ENCODE peak calls at places on chromosomes 3 and 15, in ten cellular contexts. One of them, this sample, is unnamed.
A peak's percentile ranks its signal among the peaks of the same experiment; 100 is the strongest.

GRCh38 chr3:112119686-112120484 is 13.2 kb downstream of the GCSAM start:
- DNase-seq in transverse colon: no peak
- DNase-seq in neuronal stem cell: no peak
- DNase-seq in mesenchymal stem cell: no peak
- DNase-seq in left ventricle myocardium inferior: no peak
- DNase-seq in thoracic aorta: no peak
- DNase-seq in Karpas-422: peak; percentile 51
- DNase-seq in spleen: no peak
- DNase-seq in heart right ventricle: no peak
- DNase-seq in SJCRH30: no peak
- DNase-seq in this sample: no peak

GRCh38 chr15:80186066-80186465 is 33.3 kb downstream of the FAH start:
- DNase-seq in transverse colon: no peak
- DNase-seq in neuronal stem cell: no peak
- DNase-seq in mesenchymal stem cell: no peak
- DNase-seq in left ventricle myocardium inferior: no peak
- DNase-seq in thoracic aorta: no peak
- DNase-seq in Karpas-422: no peak
- DNase-seq in spleen: no peak
- DNase-seq in heart right ventricle: no peak
- DNase-seq in SJCRH30: no peak
- DNase-seq in this sample: no peak

GRCh38 chr3:95508124-95508523 is 1306.3 kb upstream of the EPHA6 start:
- DNase-seq in transverse colon: no peak
- DNase-seq in neuronal stem cell: no peak
- DNase-seq in mesenchymal stem cell: no peak
- DNase-seq in left ventricle myocardium inferior: no peak
- DNase-seq in thoracic aorta: no peak
- DNase-seq in Karpas-422: no peak
- DNase-seq in spleen: no peak
- DNase-seq in heart right ventricle: no peak
- DNase-seq in SJCRH30: no peak
- DNase-seq in this sample: no peak

GRCh38 chr3:47016934-47017435 is 37.5 kb downstream of the NBEAL2 start:
- DNase-seq in transverse colon: no peak
- DNase-seq in neuronal stem cell: no peak
- DNase-seq in mesenchymal stem cell: peak; percentile 80
- DNase-seq in left ventricle myocardium inferior: no peak
- DNase-seq in thoracic aorta: no peak
- DNase-seq in Karpas-422: peak; percentile 78
- DNase-seq in spleen: no peak
- DNase-seq in heart right ventricle: no peak
- DNase-seq in SJCRH30: no peak
- DNase-seq in this sample: no peak

GRCh38 chr3:114294940-114295480 is 1.2 kb downstream of the TIGIT start:
- DNase-seq in transverse colon: no peak
- DNase-seq in neuronal stem cell: no peak
- DNase-seq in mesenchymal stem cell: no peak
- DNase-seq in left ventricle myocardium inferior: no peak
- DNase-seq in thoracic aorta: no peak
- DNase-seq in Karpas-422: no peak
- DNase-seq in spleen: no peak
- DNase-seq in heart right ventricle: no peak
- DNase-seq in SJCRH30: no peak
- DNase-seq in this sample: no peak

GRCh38 chr15:94174399-94174802 is 57.0 kb upstream of the MCTP2 start:
- DNase-seq in transverse colon: no peak
- DNase-seq in neuronal stem cell: no peak
- DNase-seq in mesenchymal stem cell: peak; percentile 96
- DNase-seq in left ventricle myocardium inferior: no peak
- DNase-seq in thoracic aorta: no peak
- DNase-seq in Karpas-422: peak; percentile 67
- DNase-seq in spleen: no peak
- DNase-seq in heart right ventricle: no peak
- DNase-seq in SJCRH30: no peak
- DNase-seq in this sample: no peak

GRCh38 chr3:198032445-198032936 is 72.5 kb downstream of the LMLN start:
- DNase-seq in transverse colon: no peak
- DNase-seq in neuronal stem cell: no peak
- DNase-seq in mesenchymal stem cell: no peak
- DNase-seq in left ventricle myocardium inferior: peak; percentile 35
- DNase-seq in thoracic aorta: no peak
- DNase-seq in Karpas-422: no peak
- DNase-seq in spleen: no peak
- DNase-seq in heart right ventricle: peak; percentile 41
- DNase-seq in SJCRH30: no peak
- DNase-seq in this sample: no peak

GRCh38 chr15:77630956-77631789 is 1.5 kb downstream of the LINGO1 start:
- DNase-seq in transverse colon: peak; percentile 10
- DNase-seq in neuronal stem cell: peak; percentile 51
- DNase-seq in mesenchymal stem cell: no peak
- DNase-seq in left ventricle myocardium inferior: no peak
- DNase-seq in thoracic aorta: no peak
- DNase-seq in Karpas-422: no peak
- DNase-seq in spleen: no peak
- DNase-seq in heart right ventricle: no peak
- DNase-seq in SJCRH30: no peak
- DNase-seq in this sample: no peak

GRCh38 chr15:97545799-97546198 is 414.7 kb upstream of the ARRDC4 start:
- DNase-seq in transverse colon: no peak
- DNase-seq in neuronal stem cell: no peak
- DNase-seq in mesenchymal stem cell: no peak
- DNase-seq in left ventricle myocardium inferior: no peak
- DNase-seq in thoracic aorta: no peak
- DNase-seq in Karpas-422: no peak
- DNase-seq in spleen: no peak
- DNase-seq in heart right ventricle: no peak
- DNase-seq in SJCRH30: no peak
- DNase-seq in this sample: no peak

GRCh38 chr3:170511371-170511770 is 74.5 kb downstream of the SLC7A14 start:
- DNase-seq in transverse colon: no peak
- DNase-seq in neuronal stem cell: no peak
- DNase-seq in mesenchymal stem cell: no peak
- DNase-seq in left ventricle myocardium inferior: no peak
- DNase-seq in thoracic aorta: no peak
- DNase-seq in Karpas-422: no peak
- DNase-seq in spleen: no peak
- DNase-seq in heart right ventricle: no peak
- DNase-seq in SJCRH30: no peak
- DNase-seq in this sample: no peak

GRCh38 chr3:69352305-69353087 is 33.4 kb downstream of the FRMD4B start:
- DNase-seq in transverse colon: no peak
- DNase-seq in neuronal stem cell: no peak
- DNase-seq in mesenchymal stem cell: no peak
- DNase-seq in left ventricle myocardium inferior: no peak
- DNase-seq in thoracic aorta: no peak
- DNase-seq in Karpas-422: no peak
- DNase-seq in spleen: no peak
- DNase-seq in heart right ventricle: no peak
- DNase-seq in SJCRH30: no peak
- DNase-seq in this sample: no peak

GRCh38 chr3:194750409-194750808 is 64.7 kb downstream of the FAM43A start:
- DNase-seq in transverse colon: no peak
- DNase-seq in neuronal stem cell: peak; percentile 73
- DNase-seq in mesenchymal stem cell: no peak
- DNase-seq in left ventricle myocardium inferior: no peak
- DNase-seq in thoracic aorta: no peak
- DNase-seq in Karpas-422: no peak
- DNase-seq in spleen: no peak
- DNase-seq in heart right ventricle: no peak
- DNase-seq in SJCRH30: no peak
- DNase-seq in this sample: no peak

DNA sequence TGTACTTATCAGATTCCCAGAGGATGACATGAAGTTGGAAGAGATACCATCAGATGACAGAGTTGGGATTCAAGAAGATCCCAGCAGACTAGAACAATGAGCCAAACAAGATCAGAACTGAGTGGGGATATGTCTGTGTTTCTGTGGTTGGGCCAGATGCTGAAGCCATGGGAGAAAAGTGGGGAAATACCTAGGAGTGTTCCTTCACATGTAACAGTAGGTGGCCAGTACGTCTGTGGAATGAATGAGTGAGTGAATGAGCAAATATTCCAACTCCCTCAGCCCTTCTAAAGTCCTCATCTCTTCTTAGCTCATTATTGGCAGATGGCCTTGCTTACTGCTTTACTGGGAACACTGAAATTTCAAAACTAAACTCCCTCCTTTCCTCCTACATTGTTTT is 32.2 kb upstream of the GREM1 start:
- DNase-seq in transverse colon: no peak
- DNase-seq in neuronal stem cell: no peak
- DNase-seq in mesenchymal stem cell: no peak
- DNase-seq in left ventricle myocardium inferior: no peak
- DNase-seq in thoracic aorta: no peak
- DNase-seq in Karpas-422: no peak
- DNase-seq in spleen: no peak
- DNase-seq in heart right ventricle: no peak
- DNase-seq in SJCRH30: no peak
- DNase-seq in this sample: no peak
- H3K4me1 ChIP-seq in transverse colon: no peaks in the 10 kb centered on the region
- H3K4me1 ChIP-seq in neuronal stem cell: peaks cover 5% of the 10 kb centered on the region
- H3K4me1 ChIP-seq in mesenchymal stem cell: peaks cover 7% of the 10 kb centered on the region
- H3K4me1 ChIP-seq in left ventricle myocardium inferior: no peaks in the 10 kb centered on the region
- H3K4me1 ChIP-seq in thoracic aorta: peaks cover 17% of the 10 kb centered on the region
- H3K4me1 ChIP-seq in Karpas-422: no peaks in the 10 kb centered on the region
- H3K4me1 ChIP-seq in spleen: no peaks in the 10 kb centered on the region
- H3K4me1 ChIP-seq in heart right ventricle: peaks cover 27% of the 10 kb centered on the region
- H3K4me1 ChIP-seq in SJCRH30: no peaks in the 10 kb centered on the region
- H3K4me1 ChIP-seq in this sample: no peaks in the 10 kb centered on the region

GRCh38 chr15:72183781-72184164 is 13.8 kb downstream of the GRAMD2A start:
- DNase-seq in transverse colon: no peak
- DNase-seq in neuronal stem cell: no peak
- DNase-seq in mesenchymal stem cell: no peak
- DNase-seq in left ventricle myocardium inferior: no peak
- DNase-seq in thoracic aorta: no peak
- DNase-seq in Karpas-422: no peak
- DNase-seq in spleen: peak; percentile 45
- DNase-seq in heart right ventricle: no peak
- DNase-seq in SJCRH30: no peak
- DNase-seq in this sample: no peak
- H3K4me3 ChIP-seq in transverse colon: no peak overlapping the region
- H3K4me3 ChIP-seq in neuronal stem cell: no peak overlapping the region
- H3K4me3 ChIP-seq in mesenchymal stem cell: peak overlapping the region; percentile 62
- H3K4me3 ChIP-seq in left ventricle myocardium inferior: peak overlapping the region; percentile 59
- H3K4me3 ChIP-seq in thoracic aorta: peak overlapping the region; percentile 65
- H3K4me3 ChIP-seq in Karpas-422: no peak overlapping the region
- H3K4me3 ChIP-seq in spleen: no peak overlapping the region
- H3K4me3 ChIP-seq in heart right ventricle: peak overlapping the region; percentile 30
- H3K4me3 ChIP-seq in SJCRH30: peak overlapping the region; percentile 54
- H3K4me3 ChIP-seq in this sample: peak overlapping the region; percentile 59

DNA sequence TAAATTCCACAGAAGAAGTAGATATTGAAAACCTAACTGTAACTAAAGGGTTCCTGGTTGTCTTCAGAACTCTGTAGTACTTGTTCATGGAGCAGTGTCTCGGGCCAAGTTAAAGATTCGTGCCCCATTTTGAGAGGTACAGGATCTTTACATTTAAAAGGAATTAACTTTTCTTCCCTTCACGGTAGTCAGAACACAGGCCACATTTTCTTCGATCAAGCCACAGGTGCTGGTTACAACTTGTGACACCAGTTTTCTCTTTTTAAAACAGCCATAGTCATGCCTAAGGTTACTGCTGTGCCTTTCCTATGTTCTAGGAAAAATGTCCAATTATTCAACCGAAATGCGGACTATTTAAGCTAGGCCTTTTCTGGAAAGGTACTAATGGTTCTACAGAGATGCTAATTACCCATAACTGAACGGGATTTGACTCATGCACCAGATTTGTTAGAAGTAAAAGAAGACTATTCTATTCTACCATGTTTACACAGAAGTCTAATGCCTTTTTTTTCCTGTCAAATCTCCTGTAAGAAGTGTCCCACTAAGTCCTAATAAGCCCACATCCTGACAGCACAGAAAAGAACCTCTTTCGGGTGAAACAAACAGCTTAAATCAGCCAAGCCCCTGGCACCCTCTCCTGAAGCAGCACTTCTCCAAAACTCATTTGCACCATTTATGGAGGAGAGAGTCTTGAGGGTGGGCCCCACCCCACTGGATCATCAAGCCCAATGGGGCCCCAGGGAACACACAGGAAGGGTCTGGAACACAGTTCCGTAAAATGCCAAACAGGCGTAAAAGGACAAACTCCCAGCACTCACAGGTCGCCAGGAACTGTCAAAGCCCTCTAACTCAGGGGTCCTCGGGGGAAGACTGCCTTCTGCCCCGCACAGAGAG is 1.9 kb downstream of the LRIG1 start:
- DNase-seq in transverse colon: no peak
- DNase-seq in neuronal stem cell: no peak
- DNase-seq in mesenchymal stem cell: no peak
- DNase-seq in left ventricle myocardium inferior: no peak
- DNase-seq in thoracic aorta: no peak
- DNase-seq in Karpas-422: peak; percentile 54
- DNase-seq in spleen: no peak
- DNase-seq in heart right ventricle: peak; percentile 32
- DNase-seq in SJCRH30: peak; percentile 2
- DNase-seq in this sample: peak; percentile 33
- H3K27me3 ChIP-seq in transverse colon: no peaks in the 10 kb centered on the region
- H3K27me3 ChIP-seq in neuronal stem cell: no peaks in the 10 kb centered on the region
- H3K27me3 ChIP-seq in mesenchymal stem cell: peaks cover 11% of the 10 kb centered on the region
- H3K27me3 ChIP-seq in left ventricle myocardium inferior: no peaks in the 10 kb centered on the region
- H3K27me3 ChIP-seq in thoracic aorta: no peaks in the 10 kb centered on the region
- H3K27me3 ChIP-seq in Karpas-422: no peaks in the 10 kb centered on the region
- H3K27me3 ChIP-seq in spleen: no peaks in the 10 kb centered on the region
- H3K27me3 ChIP-seq in heart right ventricle: no peaks in the 10 kb centered on the region
- H3K27me3 ChIP-seq in SJCRH30: no peaks in the 10 kb centered on the region
- H3K27me3 ChIP-seq in this sample: no peaks in the 10 kb centered on the region

GRCh38 chr15:90881978-90882721 is 2.2 kb upstream of the FES start:
- DNase-seq in transverse colon: no peak
- DNase-seq in neuronal stem cell: no peak
- DNase-seq in mesenchymal stem cell: no peak
- DNase-seq in left ventricle myocardium inferior: no peak
- DNase-seq in thoracic aorta: no peak
- DNase-seq in Karpas-422: no peak
- DNase-seq in spleen: peak; percentile 80
- DNase-seq in heart right ventricle: no peak
- DNase-seq in SJCRH30: no peak
- DNase-seq in this sample: no peak

GRCh38 chr15:90884719-90885431 is 571 bp downstream of the FES start:
- DNase-seq in transverse colon: no peak
- DNase-seq in neuronal stem cell: no peak
- DNase-seq in mesenchymal stem cell: peak; percentile 10
- DNase-seq in left ventricle myocardium inferior: no peak
- DNase-seq in thoracic aorta: no peak
- DNase-seq in Karpas-422: no peak
- DNase-seq in spleen: peak; percentile 82
- DNase-seq in heart right ventricle: no peak
- DNase-seq in SJCRH30: no peak
- DNase-seq in this sample: no peak

GRCh38 chr15:90883971-90884718 is at the start of gene FES:
- DNase-seq in transverse colon: peak; percentile 64
- DNase-seq in neuronal stem cell: peak; percentile 40
- DNase-seq in mesenchymal stem cell: peak; percentile 56
- DNase-seq in left ventricle myocardium inferior: peak; percentile 81
- DNase-seq in thoracic aorta: no peak
- DNase-seq in Karpas-422: peak; percentile 78
- DNase-seq in spleen: peak; percentile 96
- DNase-seq in heart right ventricle: peak; percentile 82
- DNase-seq in SJCRH30: no peak
- DNase-seq in this sample: peak; percentile 71

GRCh38 chr15:90882781-90883525 is 1.4 kb upstream of the FES start:
- DNase-seq in transverse colon: no peak
- DNase-seq in neuronal stem cell: no peak
- DNase-seq in mesenchymal stem cell: no peak
- DNase-seq in left ventricle myocardium inferior: no peak
- DNase-seq in thoracic aorta: no peak
- DNase-seq in Karpas-422: peak; percentile 51
- DNase-seq in spleen: peak; percentile 73
- DNase-seq in heart right ventricle: no peak
- DNase-seq in SJCRH30: no peak
- DNase-seq in this sample: peak; percentile 41

GRCh38 chr15:90883526-90883931 is 775 bp upstream of the FES start:
- DNase-seq in transverse colon: no peak
- DNase-seq in neuronal stem cell: no peak
- DNase-seq in mesenchymal stem cell: peak; percentile 19
- DNase-seq in left ventricle myocardium inferior: no peak
- DNase-seq in thoracic aorta: no peak
- DNase-seq in Karpas-422: peak; percentile 60
- DNase-seq in spleen: no peak
- DNase-seq in heart right ventricle: no peak
- DNase-seq in SJCRH30: no peak
- DNase-seq in this sample: peak; percentile 53
- H3K4me1 ChIP-seq in transverse colon: peaks cover 35% of the 10 kb centered on the region
- H3K4me1 ChIP-seq in neuronal stem cell: peaks cover 7% of the 10 kb centered on the region
- H3K4me1 ChIP-seq in mesenchymal stem cell: peaks cover 24% of the 10 kb centered on the region
- H3K4me1 ChIP-seq in left ventricle myocardium inferior: peaks cover 60% of the 10 kb centered on the region
- H3K4me1 ChIP-seq in thoracic aorta: peaks cover 32% of the 10 kb centered on the region
- H3K4me1 ChIP-seq in Karpas-422: peaks cover 50% of the 10 kb centered on the region
- H3K4me1 ChIP-seq in spleen: peaks cover 24% of the 10 kb centered on the region
- H3K4me1 ChIP-seq in heart right ventricle: peaks cover 50% of the 10 kb centered on the region
- H3K4me1 ChIP-seq in SJCRH30: no peaks in the 10 kb centered on the region
- H3K4me1 ChIP-seq in this sample: peaks cover 12% of the 10 kb centered on the region

This sample was measured in psoas muscle.